ENCODE peak calls at places on chromosomes 1 and 21, in ten cellular contexts. X is tibial artery; T is activated gamma-delta T cell treated with Interleukin-2 at 50 U/mL for 16 hours; Z is occipital lobe; S is EL; U is effector memory CD8-positive, alpha-beta T cell; Y is activated CD8-positive, alpha-beta memory T cell treated with anti-CD3 and anti-CD28 coated beads, Interleukin-2, amount 50 U/mL, for 48 hours; F is pons; O is AG10803; K is endothelial cell. H is an unnamed sample.

GRCh38 chr1:54885237-54885679 is 1.7 kb downstream of the DHCR24 start:
- DNase-seq in Y (no peak), U (no peak), S (peak; percentile 17), O (no peak), T (no peak), K (no peak), Z (no peak), F (no peak), X (no peak), H (no peak)

GRCh38 chr1:14435368-14436023 is 163.0 kb upstream of the KAZN start:
- DNase-seq in U (no peak), F (no peak), Z (no peak), X (no peak), S (no peak), O (no peak), Y (no peak), K (no peak), T (no peak), H (no peak)

GRCh38 chr21:45887788-45888187 is 93.8 kb upstream of the COL6A1 start:
- DNase-seq in T (no peak), U (no peak), O (no peak), F (no peak), X (no peak), Y (no peak), Z (no peak), K (no peak), S (no peak), H (no peak)

GRCh38 chr1:117857434-117857833 is 72.0 kb downstream of the GDAP2 start:
- DNase-seq in O (no peak), X (no peak), K (no peak), T (no peak), S (no peak), Z (no peak), Y (no peak), U (no peak), F (no peak), H (no peak)

GRCh38 chr21:28991861-28992525 is 684 bp downstream of the LTN1 start:
- DNase-seq in S (peak; percentile 14), U (no peak), O (no peak), K (no peak), Y (no peak), T (no peak), Z (no peak), X (no peak), F (no peak), H (no peak)

GRCh38 chr1:53292690-53293089 is 35.2 kb downstream of the LRP8 start:
- DNase-seq in F (no peak), K (no peak), Z (no peak), U (no peak), O (no peak), S (no peak), X (no peak), Y (no peak), T (no peak), H (no peak)

GRCh38 chr1:178682429-178682828 is 42.6 kb upstream of the RALGPS2 start:
- DNase-seq in T (no peak), K (no peak), U (no peak), S (no peak), X (no peak), O (no peak), Z (no peak), Y (no peak), F (no peak), H (no peak)

GRCh38 chr21:15063081-15063820 is 1.5 kb downstream of the NRIP1 start:
- DNase-seq in F (no peak), X (no peak), K (no peak), U (no peak), Z (no peak), S (peak; percentile 37), Y (no peak), T (no peak), O (no peak), H (no peak)

GRCh38 chr1:23174383-23175110 is 5.9 kb upstream of the LUZP1 start:
- DNase-seq in T (no peak), K (no peak), U (no peak), S (no peak), O (no peak), F (no peak), X (no peak), Y (no peak), Z (no peak), H (no peak)

GRCh38 chr1:225468270-225469020 is 40.6 kb upstream of the LBR start:
- DNase-seq in O (no peak), F (no peak), Z (no peak), U (no peak), T (no peak), X (peak; percentile 51), S (no peak), Y (peak; percentile 53), K (no peak), H (no peak)

GRCh38 chr1:177077734-177078489 is 86.6 kb downstream of the ASTN1 start:
- DNase-seq in S (peak; percentile 39), X (no peak), Z (no peak), T (no peak), K (no peak), O (peak; percentile 27), F (no peak), Y (no peak), U (no peak), H (no peak)

GRCh38 chr1:47434051-47434842 is 3.6 kb upstream of the FOXD2 start:
- DNase-seq in K (peak; percentile 56), T (no peak), S (peak; percentile 47), F (peak; percentile 31), O (peak; percentile 70), U (no peak), Z (no peak), Y (no peak), X (peak; percentile 83), H (no peak)

GRCh38 chr1:85047472-85048295 is 616 bp downstream of the MCOLN3 start:
- DNase-seq in K (peak; percentile 16), Y (no peak), T (no peak), X (no peak), Z (no peak), F (no peak), S (peak; percentile 33), O (no peak), U (no peak), H (no peak)

GRCh38 chr1:8204823-8205222 is 113.1 kb upstream of the SLC45A1 start:
- DNase-seq in K (no peak), Z (no peak), O (peak; percentile 70), T (no peak), X (no peak), U (no peak), Y (no peak), F (no peak), S (peak; percentile 26), H (no peak)

GRCh38 chr21:16117851-16118592 is 388.2 kb downstream of the USP25 start:
- DNase-seq in T (no peak), O (peak; percentile 93), X (no peak), U (no peak), Y (no peak), Z (no peak), K (no peak), F (no peak), S (peak; percentile 89), H (no peak)

GRCh38 chr1:162855461-162856150 is 5.4 kb downstream of the CCDC190 start:
- DNase-seq in S (peak; percentile 75), O (peak; percentile 46), U (no peak), F (no peak), X (no peak), Y (no peak), Z (no peak), K (no peak), T (no peak), H (no peak)

GRCh38 chr21:37550618-37551405 is 184.2 kb downstream of the DYRK1A start:
- DNase-seq in U (no peak), F (no peak), O (no peak), T (no peak), X (no peak), S (no peak), Y (no peak), K (no peak), Z (no peak), H (no peak)

GRCh38 chr1:69697343-69697742 is 129.6 kb downstream of the LRRC7 start:
- DNase-seq in S (no peak), T (no peak), F (no peak), X (no peak), Z (no peak), U (no peak), O (no peak), K (no peak), Y (no peak), H (no peak)

GRCh38 chr1:207323425-207323976 is 2.0 kb downstream of the CD55 start:
- DNase-seq in Y (no peak), X (no peak), F (no peak), U (no peak), K (no peak), O (no peak), Z (no peak), S (no peak), T (no peak), H (no peak)

GRCh38 chr1:5370321-5370720 is 621.9 kb downstream of the NPHP4 start:
- DNase-seq in Z (no peak), Y (no peak), K (no peak), F (no peak), T (peak; percentile 21), S (no peak), X (no peak), U (no peak), O (no peak), H (no peak)

GRCh38 chr1:119374208-119374877 is 5.8 kb downstream of the HAO2 start:
- DNase-seq in O (no peak), F (no peak), K (no peak), S (peak; percentile 2), Z (no peak), Y (no peak), X (no peak), T (no peak), U (no peak), H (no peak)

GRCh38 chr1:1264868-1265272 is 8.8 kb downstream of the UBE2J2 start:
- DNase-seq in S (peak; percentile 100), T (no peak), O (peak; percentile 98), Y (no peak), X (no peak), K (no peak), U (no peak), F (no peak), Z (no peak), H (no peak)

GRCh38 chr1:159945483-159946241 is at the start of gene IGSF9:
- DNase-seq in X (peak; percentile 77), Z (peak; percentile 56), O (peak; percentile 45), Y (peak; percentile 86), K (peak; percentile 88), U (peak; percentile 72), T (peak; percentile 84), F (peak; percentile 22), S (peak; percentile 70), H (peak; percentile 93)

GRCh38 chr1:98920441-98921110 is 84.1 kb downstream of the PLPPR5 start:
- DNase-seq in Y (no peak), O (peak; percentile 72), K (no peak), T (no peak), Z (no peak), X (no peak), F (no peak), S (peak; percentile 85), U (no peak), H (no peak)

GRCh38 chr1:42165511-42166210 is 1.1 kb upstream of the GUCA2A start:
- DNase-seq in O (no peak), Z (no peak), X (no peak), S (peak; percentile 76), K (no peak), Y (no peak), F (no peak), U (no peak), T (no peak), H (no peak)

GRCh38 chr1:211323156-211324063 is 3.2 kb upstream of the TRAF5 start:
- DNase-seq in X (no peak), T (peak; percentile 67), K (peak; percentile 59), O (peak; percentile 61), Y (no peak), F (peak; percentile 56), U (peak; percentile 62), S (peak; percentile 62), Z (no peak), H (peak; percentile 51)

GRCh38 chr1:229669333-229669732 is 43.3 kb downstream of the URB2 start:
- DNase-seq in Z (no peak), T (no peak), O (no peak), K (no peak), F (no peak), U (no peak), X (no peak), Y (no peak), S (no peak), H (no peak)

GRCh38 chr1:9244501-9245229 is 10.1 kb downstream of the H6PD start:
- DNase-seq in O (no peak), Z (no peak), X (no peak), T (no peak), K (no peak), U (no peak), S (no peak), F (no peak), Y (no peak), H (no peak)